ENCODE peak calls at places on chromosome 10, in four cellular contexts. N is MM.1S, H is heart right ventricle, I is H9. P is an unnamed sample. For H3K27me3, the result is how much of the 10 kb centered on the place peaks cover.

GRCh38 chr10:3293536-3294431 is 121.2 kb upstream of the PITRM1 start:
- DNase-seq in I (no peak), N (no peak), H (no peak), P (no peak)

GRCh38 chr10:33611423-33611822 is 277.0 kb upstream of the NRP1 start:
- DNase-seq in I (no peak), N (no peak), H (no peak), P (no peak)

GRCh38 chr10:93614101-93614825 is 1.9 kb downstream of the PDE6C start:
- DNase-seq in H (no peak), I (no peak), N (no peak), P (no peak)

GRCh38 chr10:116146374-116146773 is 126.6 kb downstream of the GFRA1 start:
- DNase-seq in H (no peak), N (no peak), I (no peak), P (no peak)

GRCh38 chr10:26310361-26310760 is 93.8 kb downstream of the GAD2 start:
- DNase-seq in H (no peak), I (no peak), N (no peak), P (no peak)

GRCh38 chr10:79314761-79315601 is 32.3 kb upstream of the PPIF start:
- DNase-seq in I (no peak), N (no peak), H (no peak), P (no peak)

GRCh38 chr10:71333154-71333887 is 14.3 kb downstream of the SLC29A3 start:
- DNase-seq in N (no peak), H (no peak), I (no peak), P (no peak)

GRCh38 chr10:86348321-86349210 is 18.0 kb downstream of the GRID1 start:
- DNase-seq in I (peak), H (no peak), N (no peak), P (no peak)

GRCh38 chr10:62640386-62640785 is 164.1 kb upstream of the ADO start:
- DNase-seq in H (no peak), N (no peak), I (no peak), P (no peak)

GRCh38 chr10:70509376-70509775 is 30.8 kb downstream of the PALD1 start:
- DNase-seq in N (no peak), H (no peak), I (no peak), P (no peak)

GRCh38 chr10:28679941-28680752 is 2.8 kb downstream of the BAMBI start:
- DNase-seq in I (no peak), H (no peak), N (no peak), P (no peak)

GRCh38 chr10:6766061-6766460 is 186.0 kb upstream of the PRKCQ start:
- DNase-seq in I (no peak), N (no peak), H (no peak), P (no peak)

GRCh38 chr10:108469940-108470339 is 1305.4 kb upstream of the SORCS1 start:
- DNase-seq in N (no peak), H (no peak), I (no peak), P (no peak)

GRCh38 chr10:5584895-5585516 is 60.2 kb downstream of the CALML3 start:
- DNase-seq in N (peak), I (peak), H (no peak), P (no peak)

DNA sequence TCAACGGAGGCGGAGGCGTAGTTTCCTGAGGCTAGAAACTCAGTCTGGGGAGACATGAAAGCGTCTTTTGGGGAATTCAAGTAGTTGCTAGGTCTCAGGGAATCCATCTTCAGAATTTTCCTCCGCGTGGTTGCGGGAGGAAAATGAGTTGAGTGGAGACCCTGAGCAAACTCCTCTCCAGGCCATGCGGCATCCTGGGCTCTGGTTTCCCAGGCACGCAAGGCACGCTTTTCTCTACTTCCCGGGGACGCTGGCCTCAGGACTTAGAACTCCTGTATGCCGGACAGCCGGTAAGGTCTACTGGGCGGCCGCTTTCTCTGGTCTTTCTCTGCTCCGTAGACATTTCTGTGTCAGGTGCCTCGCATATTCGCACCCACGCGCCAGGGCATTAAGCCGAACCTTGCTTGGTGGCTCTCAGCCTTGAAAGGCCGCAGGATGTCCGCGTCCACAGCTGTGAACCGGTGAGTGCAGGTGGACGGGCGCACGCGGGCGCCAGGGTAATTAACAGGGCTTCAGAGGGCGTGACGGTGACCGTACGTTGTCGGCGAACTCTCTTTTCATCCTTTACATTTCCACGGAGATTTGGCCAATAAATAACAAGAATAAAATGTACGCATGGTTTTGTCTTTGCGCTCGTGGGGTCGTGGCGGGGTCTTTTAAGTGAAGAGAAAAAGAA is 1.0 kb upstream of the RBM20 start:
- DNase-seq in I (peak), H (no peak), N (no peak), P (no peak)
- H3K27me3 ChIP-seq in I (under half), H (under half), N (under half), P (half or more)

GRCh38 chr10:32346551-32347362 is at the start of gene EPC1:
- DNase-seq in N (peak), I (peak), H (peak), P (peak)
- TF ChIP-seq CTCF in N (no peak), I (no peak), H (no peak), P (no peak)

GRCh38 chr10:101770331-101771215 is 5.3 kb downstream of the FGF8 start:
- DNase-seq in I (peak), N (no peak), H (no peak), P (peak)

GRCh38 chr10:101767966-101768790 is 7.7 kb downstream of the FGF8 start:
- DNase-seq in H (no peak), N (no peak), I (no peak), P (no peak)

GRCh38 chr10:101768791-101769170 is 7.1 kb downstream of the FGF8 start:
- DNase-seq in N (no peak), I (no peak), H (no peak), P (no peak)

GRCh38 chr10:101771380-101771779 is 4.5 kb downstream of the FGF8 start:
- DNase-seq in I (no peak), H (no peak), N (no peak), P (peak)

GRCh38 chr10:101769541-101770180 is 6.3 kb downstream of the FGF8 start:
- DNase-seq in I (no peak), N (no peak), H (no peak), P (no peak)
- H3K27me3 ChIP-seq in I (under half), N (half or more), H (under half), P (under half)

DNA sequence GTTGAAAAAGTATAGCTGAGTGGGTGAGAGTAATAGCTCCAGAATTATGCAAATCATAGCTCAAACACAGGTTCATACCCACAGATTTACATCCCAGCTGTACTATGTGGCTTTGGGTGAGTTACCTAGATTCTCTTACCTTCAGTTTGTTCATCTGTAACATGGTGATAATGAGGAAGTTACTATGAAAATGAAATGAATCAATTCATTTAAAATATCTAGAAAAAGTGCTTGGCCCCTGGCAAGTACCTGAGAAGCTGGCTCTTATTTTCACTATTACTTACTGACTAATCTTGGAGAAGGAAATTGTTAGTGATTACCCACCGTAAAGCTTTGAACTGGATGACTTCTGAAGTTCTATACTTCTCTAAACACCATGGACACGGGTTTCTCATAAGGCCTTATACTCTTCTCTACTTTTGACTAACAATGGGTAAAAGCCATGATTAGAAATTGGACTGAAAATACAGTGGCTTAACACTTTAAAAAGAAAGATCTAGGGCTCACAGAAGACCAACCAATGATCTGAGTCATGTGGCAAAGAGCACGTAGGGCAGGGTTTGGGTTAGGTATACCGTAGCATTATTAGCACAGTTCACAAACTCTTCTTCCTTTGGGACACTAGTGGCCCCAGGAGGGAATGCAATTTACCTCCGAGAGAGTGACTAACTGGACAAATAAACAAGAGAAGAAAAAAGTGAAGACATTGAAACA is 149.2 kb downstream of the PLPP4 start:
- DNase-seq in N (no peak), I (no peak), H (no peak), P (no peak)
- TF ChIP-seq CTCF in N (no peak), I (no peak), H (no peak), P (no peak)

GRCh38 chr10:101073631-101074030 is 11.8 kb downstream of the KAZALD1 start:
- DNase-seq in N (no peak), H (no peak), I (no peak), P (no peak)

GRCh38 chr10:101075775-101076174 is 14.0 kb downstream of the KAZALD1 start:
- DNase-seq in I (no peak), H (no peak), N (peak), P (no peak)

GRCh38 chr10:101072923-101073322 is 11.1 kb downstream of the KAZALD1 start:
- DNase-seq in I (no peak), N (no peak), H (no peak), P (no peak)

GRCh38 chr10:101079874-101080273 is 18.1 kb downstream of the KAZALD1 start:
- DNase-seq in N (no peak), I (no peak), H (no peak), P (no peak)

DNA sequence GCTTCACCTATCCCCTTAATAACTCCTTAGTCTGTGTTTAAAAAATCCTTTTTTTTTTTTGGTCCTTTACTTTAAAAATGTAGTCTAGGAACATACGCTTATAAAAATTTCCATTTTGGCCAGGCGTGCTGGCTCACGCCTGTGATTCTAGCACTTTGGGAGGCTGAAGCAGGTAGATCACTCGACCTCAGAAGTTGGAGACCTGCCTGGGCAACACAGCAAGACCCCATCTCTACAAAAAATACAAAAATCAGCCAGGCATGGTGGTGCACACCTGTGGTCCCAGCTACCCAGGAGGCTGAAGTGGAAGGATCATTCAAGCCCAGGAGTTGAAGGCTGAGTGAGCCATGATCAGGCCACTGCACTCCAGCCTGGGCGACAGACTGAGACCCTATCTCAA is 14.8 kb downstream of the KAZALD1 start:
- DNase-seq in N (no peak), H (no peak), I (no peak), P (no peak)
- H3K27me3 ChIP-seq in N (under half), H (under half), I (under half), P (under half)